ENCODE peak calls at places on chromosomes 7 and 10, in ten cellular contexts. Z is prostate gland; R is NCI-H1092 treated with DMSO at 0.1 percent for 48 hours; F is activated CD8-positive, alpha-beta T cell treated with anti-CD3 and anti-CD28 coated beads, Interleukin-2, amount 10 ng/mL, durations not matched to agents 7 days and 5 days; O is T-cell; A is NCI-H2107; U is mucosa of gallbladder; W is stimulated activated CD8-positive, alpha-beta memory T cell treated with anti-CD3 and anti-CD28 coated beads, Interleukin-2, amount 100 ng/mL, for 48 hours; J is OCI-M1; T is D341Med. H is an unnamed sample.
A peak's percentile ranks its signal among the peaks of the same experiment; 100 is the strongest.

GRCh38 chr10:97307441-97307840 is 11.6 kb upstream of the FRAT1 start:
- DNase-seq in W (no peak), R (no peak), Z (no peak), O (no peak), F (no peak), J (peak; percentile 28), T (no peak), U (no peak), A (no peak), H (no peak)

GRCh38 chr7:117810642-117811512 is 62.4 kb downstream of the CTTNBP2 start:
- DNase-seq in J (no peak), O (no peak), W (no peak), Z (no peak), F (no peak), U (no peak), R (no peak), T (no peak), A (no peak), H (no peak)

GRCh38 chr10:122325235-122325634 is 49.3 kb upstream of the PLEKHA1 start:
- DNase-seq in T (no peak), A (no peak), O (no peak), Z (no peak), W (no peak), R (no peak), F (no peak), U (no peak), J (no peak), H (no peak)

GRCh38 chr10:99976886-99977391 is 32.8 kb downstream of the DNMBP start:
- DNase-seq in Z (no peak), J (no peak), A (no peak), R (no peak), F (no peak), U (no peak), W (no peak), O (no peak), T (no peak), H (no peak)

GRCh38 chr10:5135581-5135980 is 41.4 kb downstream of the AKR1C3 start:
- DNase-seq in Z (no peak), U (no peak), O (no peak), A (no peak), W (no peak), J (no peak), T (no peak), R (no peak), F (no peak), H (no peak)

GRCh38 chr7:44062903-44063295 is 2.5 kb downstream of the PGAM2 start:
- DNase-seq in O (no peak), Z (no peak), F (no peak), J (no peak), T (peak; percentile 17), W (no peak), U (no peak), A (no peak), R (no peak), H (no peak)

GRCh38 chr10:33208166-33208565 is 126.3 kb downstream of the NRP1 start:
- DNase-seq in O (no peak), F (no peak), A (no peak), T (no peak), R (no peak), J (no peak), W (no peak), Z (no peak), U (no peak), H (no peak)

GRCh38 chr7:81244213-81244612 is 325.4 kb upstream of the SEMA3C start:
- DNase-seq in Z (no peak), A (no peak), U (no peak), F (no peak), J (peak; percentile 78), W (no peak), R (no peak), T (no peak), O (no peak), H (no peak)

GRCh38 chr7:86929293-86930109 is 130.0 kb downstream of the ELAPOR2 start:
- DNase-seq in Z (no peak), J (peak; percentile 94), A (no peak), W (no peak), U (no peak), T (no peak), R (no peak), O (no peak), F (no peak), H (no peak)

GRCh38 chr10:72449842-72450495 is 95.2 kb upstream of the DNAJB12 start:
- DNase-seq in T (no peak), O (no peak), J (no peak), A (no peak), Z (peak; percentile 60), W (no peak), U (peak; percentile 41), F (no peak), R (no peak), H (no peak)

GRCh38 chr10:99534456-99534938 is 1.8 kb downstream of the NKX2-3 start:
- DNase-seq in F (no peak), U (no peak), R (no peak), W (no peak), O (no peak), T (no peak), A (no peak), J (no peak), Z (no peak), H (no peak)

GRCh38 chr7:85851571-85852193 is 664.8 kb upstream of the SEMA3D start:
- DNase-seq in T (peak; percentile 24), W (no peak), R (peak; percentile 63), A (peak; percentile 4), U (no peak), F (no peak), O (no peak), Z (no peak), J (peak; percentile 76), H (no peak)

GRCh38 chr7:45695249-45695995 is 121.3 kb downstream of the ADCY1 start:
- DNase-seq in R (no peak), Z (peak; percentile 1), A (no peak), J (no peak), O (no peak), T (no peak), U (no peak), W (no peak), F (peak; percentile 10), H (no peak)

GRCh38 chr10:124225468-124226270 is 132.3 kb upstream of the CHST15 start:
- DNase-seq in R (no peak), U (no peak), J (no peak), W (peak; percentile 5), Z (no peak), T (no peak), F (peak; percentile 68), A (no peak), O (peak; percentile 27), H (no peak)

GRCh38 chr7:45359781-45360180 is 202.2 kb downstream of the RAMP3 start:
- DNase-seq in A (no peak), W (no peak), J (no peak), U (no peak), T (no peak), F (no peak), Z (no peak), O (no peak), R (no peak), H (no peak)

GRCh38 chr10:33214174-33214573 is 120.3 kb downstream of the NRP1 start:
- DNase-seq in W (no peak), F (no peak), A (no peak), Z (no peak), U (no peak), O (no peak), R (no peak), T (no peak), J (no peak), H (no peak)

GRCh38 chr7:74544706-74545469 is 91.2 kb downstream of the GTF2IRD1 start:
- DNase-seq in W (peak; percentile 9), O (no peak), F (peak; percentile 28), A (no peak), Z (peak; percentile 22), R (no peak), U (no peak), J (peak; percentile 94), T (peak; percentile 69), H (no peak)

GRCh38 chr7:29639887-29640600 is 76.4 kb downstream of the PRR15 start:
- DNase-seq in T (no peak), A (no peak), Z (no peak), W (no peak), J (no peak), F (no peak), O (no peak), U (no peak), R (peak; percentile 47), H (no peak)

GRCh38 chr7:79454325-79454960 is 976 bp upstream of the MAGI2 start:
- DNase-seq in F (no peak), A (no peak), J (no peak), U (peak; percentile 16), W (no peak), R (no peak), O (no peak), Z (peak; percentile 26), T (peak; percentile 58), H (no peak)

GRCh38 chr7:97001656-97002554 is 3.4 kb upstream of the DLX6 start:
- DNase-seq in W (no peak), O (no peak), T (no peak), J (no peak), A (no peak), R (no peak), Z (no peak), U (no peak), F (no peak), H (no peak)

GRCh38 chr7:41579961-41580935 is 122.6 kb downstream of the INHBA start:
- DNase-seq in J (peak; percentile 6), F (no peak), T (no peak), O (no peak), W (no peak), R (no peak), U (no peak), A (no peak), Z (no peak), H (no peak)

GRCh38 chr7:86908948-86909347 is 150.5 kb downstream of the ELAPOR2 start:
- DNase-seq in A (no peak), O (no peak), R (no peak), F (no peak), J (peak; percentile 43), Z (no peak), W (no peak), U (no peak), T (no peak), H (no peak)

GRCh38 chr7:45982132-45982531 is 61.1 kb upstream of the IGFBP3 start:
- DNase-seq in A (no peak), U (no peak), R (no peak), J (no peak), O (no peak), Z (no peak), T (no peak), F (no peak), W (no peak), H (no peak)

GRCh38 chr10:116787893-116788665 is 45.7 kb upstream of the HSPA12A start:
- DNase-seq in W (peak; percentile 65), F (peak; percentile 88), O (peak; percentile 72), U (peak; percentile 68), Z (peak; percentile 53), R (peak; percentile 33), A (peak; percentile 15), T (peak; percentile 82), J (peak; percentile 69), H (peak; percentile 63)

GRCh38 chr7:98394377-98394836 is 6.5 kb downstream of the BAIAP2L1 start:
- DNase-seq in T (no peak), Z (no peak), F (no peak), O (no peak), A (no peak), U (no peak), W (no peak), J (no peak), R (no peak), H (no peak)

GRCh38 chr10:69383485-69384089 is 33.1 kb downstream of the TACR2 start:
- DNase-seq in R (no peak), F (no peak), A (no peak), U (no peak), O (no peak), T (no peak), W (no peak), Z (no peak), J (no peak), H (no peak)

GRCh38 chr7:17625038-17625437 is 315.3 kb downstream of the SNX13 start:
- DNase-seq in A (no peak), U (no peak), R (no peak), J (no peak), Z (no peak), T (no peak), W (no peak), F (no peak), O (no peak), H (no peak)

GRCh38 chr7:28708458-28708951 is 249.6 kb downstream of the TRIL start:
- DNase-seq in O (no peak), T (no peak), A (no peak), Z (no peak), J (no peak), U (no peak), R (no peak), W (no peak), F (no peak), H (no peak)